ENCODE peak calls at places on chromosomes 11 and 22, in seven cellular contexts. V, W, P, F, E, N and M are unnamed samples.

GRCh38 chr11:19246816-19247215 is 6.1 kb upstream of the E2F8 start:
- DNase-seq in N (no peak), W (no peak), F (no peak), P (no peak), E (no peak), V (no peak), M (no peak)

GRCh38 chr11:73965076-73965763 is 14.4 kb downstream of the DNAJB13 start:
- DNase-seq in N (no peak), E (no peak), W (no peak), P (no peak), V (no peak), F (peak), M (no peak)

GRCh38 chr11:70641366-70641765 is 243.0 kb downstream of the CTTN start:
- DNase-seq in V (no peak), P (no peak), E (no peak), N (no peak), W (no peak), F (no peak), M (no peak)

GRCh38 chr22:27866136-27867091 is 52.6 kb downstream of the PITPNB start:
- DNase-seq in P (no peak), F (peak), E (no peak), N (no peak), W (peak), V (peak), M (peak)

GRCh38 chr11:20250644-20251247 is 90.5 kb upstream of the DBX1 start:
- DNase-seq in W (no peak), E (no peak), N (no peak), P (no peak), F (no peak), V (no peak), M (no peak)

GRCh38 chr11:71500601-71501021 is 26.5 kb upstream of the KRTAP5-7 start:
- DNase-seq in F (no peak), W (no peak), V (no peak), P (no peak), N (no peak), E (no peak), M (no peak)

GRCh38 chr11:132106336-132106982 is 736.0 kb downstream of the NTM start:
- DNase-seq in N (no peak), V (no peak), P (no peak), F (no peak), E (no peak), W (no peak), M (no peak)

GRCh38 chr11:101458161-101458560 is 125.6 kb downstream of the TRPC6 start:
- DNase-seq in E (no peak), F (peak), P (no peak), N (no peak), V (no peak), W (no peak), M (no peak)

GRCh38 chr22:38964306-38964705 is 6.9 kb downstream of the APOBEC3A start:
- DNase-seq in V (no peak), F (no peak), E (no peak), P (no peak), N (no peak), W (no peak), M (no peak)

GRCh38 chr11:104547996-104548661 is 350.1 kb downstream of the CASP12 start:
- DNase-seq in V (no peak), F (no peak), N (no peak), W (no peak), E (no peak), P (no peak), M (no peak)

GRCh38 chr11:113531078-113531477 is 55.9 kb upstream of the DRD2 start:
- DNase-seq in E (no peak), W (no peak), P (no peak), V (no peak), F (no peak), N (no peak), M (no peak)

GRCh38 chr11:64352099-64353005 is 6.6 kb upstream of the RPS6KA4 start:
- DNase-seq in V (no peak), W (no peak), P (no peak), E (no peak), F (no peak), N (no peak), M (no peak)

GRCh38 chr22:30396871-30397655 is at the start of gene SEC14L2:
- DNase-seq in P (peak), E (peak), F (peak), V (peak), W (no peak), N (peak), M (no peak)

GRCh38 chr11:290621-291231 is 1.8 kb downstream of the PGGHG start:
- DNase-seq in N (peak), W (no peak), P (no peak), F (no peak), V (no peak), E (no peak), M (no peak)